ENCODE peak calls at places on chromosomes 1 and 21, in six cellular contexts. One of them, this sample, is unnamed.
A peak's percentile ranks its signal among the peaks of the same experiment; 100 is the strongest.

GRCh38 chr1:217105432-217105831 is 382.2 kb upstream of the ESRRG start:
- DNase-seq in T-helper 1 cell: no peak
- DNase-seq in NCI-H345: no peak
- DNase-seq in sigmoid colon: no peak
- DNase-seq in foreskin fibroblast: no peak
- DNase-seq in fibroblast of the aortic adventitia: no peak
- DNase-seq in this sample: no peak

GRCh38 chr1:159067699-159068621 is 8.6 kb downstream of the AIM2 start:
- DNase-seq in sigmoid colon: no peak
- DNase-seq in T-helper 1 cell: no peak
- DNase-seq in fibroblast of the aortic adventitia: no peak
- DNase-seq in foreskin fibroblast: no peak
- DNase-seq in NCI-H345: no peak
- DNase-seq in this sample: no peak

GRCh38 chr1:6612641-6613360 is 730 bp upstream of the PHF13 start:
- DNase-seq in sigmoid colon: peak; percentile 84
- DNase-seq in foreskin fibroblast: peak; percentile 76
- DNase-seq in T-helper 1 cell: no peak
- DNase-seq in NCI-H345: peak; percentile 80
- DNase-seq in fibroblast of the aortic adventitia: peak; percentile 39
- DNase-seq in this sample: no peak

GRCh38 chr21:42262826-42263225 is 43.9 kb downstream of the ABCG1 start:
- DNase-seq in T-helper 1 cell: no peak
- DNase-seq in foreskin fibroblast: no peak
- DNase-seq in fibroblast of the aortic adventitia: peak; percentile 4
- DNase-seq in NCI-H345: peak; percentile 11
- DNase-seq in sigmoid colon: peak; percentile 86
- DNase-seq in this sample: no peak

GRCh38 chr1:153357076-153357852 is 390 bp upstream of the S100A9 start:
- DNase-seq in sigmoid colon: peak; percentile 77
- DNase-seq in fibroblast of the aortic adventitia: no peak
- DNase-seq in foreskin fibroblast: no peak
- DNase-seq in NCI-H345: no peak
- DNase-seq in T-helper 1 cell: no peak
- DNase-seq in this sample: no peak

GRCh38 chr1:202964755-202965440 is 2.2 kb downstream of the CYB5R1 start:
- DNase-seq in T-helper 1 cell: no peak
- DNase-seq in sigmoid colon: no peak
- DNase-seq in fibroblast of the aortic adventitia: peak; percentile 32
- DNase-seq in foreskin fibroblast: peak; percentile 37
- DNase-seq in NCI-H345: peak; percentile 99
- DNase-seq in this sample: no peak

GRCh38 chr1:244137725-244138124 is 86.6 kb downstream of the ZBTB18 start:
- DNase-seq in NCI-H345: no peak
- DNase-seq in T-helper 1 cell: no peak
- DNase-seq in fibroblast of the aortic adventitia: peak; percentile 4
- DNase-seq in foreskin fibroblast: no peak
- DNase-seq in sigmoid colon: no peak
- DNase-seq in this sample: no peak

GRCh38 chr1:152061952-152062351 is 25.1 kb upstream of the S100A11 start:
- DNase-seq in NCI-H345: no peak
- DNase-seq in T-helper 1 cell: no peak
- DNase-seq in foreskin fibroblast: no peak
- DNase-seq in fibroblast of the aortic adventitia: no peak
- DNase-seq in sigmoid colon: no peak
- DNase-seq in this sample: no peak

GRCh38 chr1:101379939-101380338 is 143.1 kb downstream of the S1PR1 start:
- DNase-seq in foreskin fibroblast: no peak
- DNase-seq in T-helper 1 cell: no peak
- DNase-seq in fibroblast of the aortic adventitia: no peak
- DNase-seq in NCI-H345: no peak
- DNase-seq in sigmoid colon: no peak
- DNase-seq in this sample: no peak

GRCh38 chr1:226674892-226675719 is 64.0 kb downstream of the ITPKB start:
- DNase-seq in foreskin fibroblast: no peak
- DNase-seq in T-helper 1 cell: peak; percentile 60
- DNase-seq in sigmoid colon: peak; percentile 85
- DNase-seq in NCI-H345: no peak
- DNase-seq in fibroblast of the aortic adventitia: no peak
- DNase-seq in this sample: peak; percentile 66

GRCh38 chr1:29490204-29490934 is 254.0 kb downstream of the PTPRU start:
- DNase-seq in fibroblast of the aortic adventitia: no peak
- DNase-seq in NCI-H345: peak; percentile 58
- DNase-seq in foreskin fibroblast: no peak
- DNase-seq in sigmoid colon: peak; percentile 33
- DNase-seq in T-helper 1 cell: no peak
- DNase-seq in this sample: no peak

GRCh38 chr1:183245366-183245765 is 59.3 kb downstream of the LAMC2 start:
- DNase-seq in foreskin fibroblast: no peak
- DNase-seq in NCI-H345: no peak
- DNase-seq in sigmoid colon: no peak
- DNase-seq in T-helper 1 cell: no peak
- DNase-seq in fibroblast of the aortic adventitia: no peak
- DNase-seq in this sample: no peak

GRCh38 chr1:172581779-172582178 is 48.8 kb downstream of the SUCO start:
- DNase-seq in foreskin fibroblast: peak; percentile 24
- DNase-seq in sigmoid colon: no peak
- DNase-seq in fibroblast of the aortic adventitia: peak; percentile 81
- DNase-seq in T-helper 1 cell: no peak
- DNase-seq in NCI-H345: no peak
- DNase-seq in this sample: no peak

GRCh38 chr1:47209091-47209490 is 19.3 kb upstream of the PDZK1IP1 start:
- DNase-seq in fibroblast of the aortic adventitia: no peak
- DNase-seq in foreskin fibroblast: no peak
- DNase-seq in sigmoid colon: peak; percentile 25
- DNase-seq in T-helper 1 cell: no peak
- DNase-seq in NCI-H345: no peak
- DNase-seq in this sample: no peak

GRCh38 chr1:71464016-71464415 is 383.2 kb upstream of the ZRANB2 start:
- DNase-seq in NCI-H345: no peak
- DNase-seq in sigmoid colon: no peak
- DNase-seq in foreskin fibroblast: peak; percentile 55
- DNase-seq in fibroblast of the aortic adventitia: peak; percentile 10
- DNase-seq in T-helper 1 cell: no peak
- DNase-seq in this sample: no peak

GRCh38 chr21:40615503-40616376 is 231.2 kb downstream of the DSCAM start:
- DNase-seq in fibroblast of the aortic adventitia: no peak
- DNase-seq in T-helper 1 cell: no peak
- DNase-seq in foreskin fibroblast: no peak
- DNase-seq in NCI-H345: peak; percentile 12
- DNase-seq in sigmoid colon: no peak
- DNase-seq in this sample: no peak

GRCh38 chr21:25790122-25790951 is 55.6 kb downstream of the GABPA start:
- DNase-seq in T-helper 1 cell: no peak
- DNase-seq in fibroblast of the aortic adventitia: peak; percentile 57
- DNase-seq in foreskin fibroblast: peak; percentile 60
- DNase-seq in NCI-H345: peak; percentile 64
- DNase-seq in sigmoid colon: no peak
- DNase-seq in this sample: no peak

GRCh38 chr1:192224846-192225245 is 66.6 kb downstream of the RGS18 start:
- DNase-seq in sigmoid colon: no peak
- DNase-seq in NCI-H345: no peak
- DNase-seq in foreskin fibroblast: no peak
- DNase-seq in T-helper 1 cell: no peak
- DNase-seq in fibroblast of the aortic adventitia: no peak
- DNase-seq in this sample: no peak

GRCh38 chr1:153058826-153059784 is 1.8 kb upstream of the SPRR2A start:
- DNase-seq in NCI-H345: no peak
- DNase-seq in foreskin fibroblast: no peak
- DNase-seq in fibroblast of the aortic adventitia: no peak
- DNase-seq in sigmoid colon: no peak
- DNase-seq in T-helper 1 cell: no peak
- DNase-seq in this sample: no peak

GRCh38 chr21:36743446-36743845 is 44.5 kb downstream of the SIM2 start:
- DNase-seq in T-helper 1 cell: no peak
- DNase-seq in sigmoid colon: no peak
- DNase-seq in NCI-H345: no peak
- DNase-seq in foreskin fibroblast: no peak
- DNase-seq in fibroblast of the aortic adventitia: no peak
- DNase-seq in this sample: no peak

GRCh38 chr1:15830284-15830657 is 17.2 kb upstream of the SPEN start:
- DNase-seq in foreskin fibroblast: no peak
- DNase-seq in NCI-H345: no peak
- DNase-seq in sigmoid colon: no peak
- DNase-seq in T-helper 1 cell: no peak
- DNase-seq in fibroblast of the aortic adventitia: no peak
- DNase-seq in this sample: no peak

GRCh38 chr21:43361127-43361492 is 65.8 kb downstream of the SIK1 start:
- DNase-seq in T-helper 1 cell: no peak
- DNase-seq in NCI-H345: peak; percentile 54
- DNase-seq in foreskin fibroblast: peak; percentile 66
- DNase-seq in sigmoid colon: no peak
- DNase-seq in fibroblast of the aortic adventitia: no peak
- DNase-seq in this sample: no peak

GRCh38 chr1:211557894-211558625 is 20.9 kb downstream of the SLC30A1 start:
- DNase-seq in sigmoid colon: no peak
- DNase-seq in NCI-H345: no peak
- DNase-seq in T-helper 1 cell: no peak
- DNase-seq in foreskin fibroblast: no peak
- DNase-seq in fibroblast of the aortic adventitia: no peak
- DNase-seq in this sample: no peak

GRCh38 chr1:224430511-224431113 is 4.0 kb downstream of the WDR26 start:
- DNase-seq in NCI-H345: no peak
- DNase-seq in fibroblast of the aortic adventitia: peak; percentile 71
- DNase-seq in sigmoid colon: no peak
- DNase-seq in T-helper 1 cell: no peak
- DNase-seq in foreskin fibroblast: peak; percentile 76
- DNase-seq in this sample: no peak

GRCh38 chr1:70978623-70979022 is 69.0 kb downstream of the PTGER3 start:
- DNase-seq in NCI-H345: no peak
- DNase-seq in T-helper 1 cell: no peak
- DNase-seq in foreskin fibroblast: no peak
- DNase-seq in sigmoid colon: no peak
- DNase-seq in fibroblast of the aortic adventitia: no peak
- DNase-seq in this sample: no peak

GRCh38 chr21:31710586-31710985 is 21.3 kb downstream of the SCAF4 start:
- DNase-seq in foreskin fibroblast: peak; percentile 54
- DNase-seq in NCI-H345: no peak
- DNase-seq in T-helper 1 cell: no peak
- DNase-seq in fibroblast of the aortic adventitia: peak; percentile 83
- DNase-seq in sigmoid colon: no peak
- DNase-seq in this sample: no peak

GRCh38 chr1:97252076-97252475 is 530.5 kb downstream of the PTBP2 start:
- DNase-seq in fibroblast of the aortic adventitia: peak; percentile 94
- DNase-seq in T-helper 1 cell: no peak
- DNase-seq in NCI-H345: no peak
- DNase-seq in sigmoid colon: no peak
- DNase-seq in foreskin fibroblast: peak; percentile 92
- DNase-seq in this sample: no peak

GRCh38 chr1:21506804-21507203 is 2.4 kb upstream of the ALPL start:
- DNase-seq in NCI-H345: no peak
- DNase-seq in fibroblast of the aortic adventitia: no peak
- DNase-seq in T-helper 1 cell: no peak
- DNase-seq in foreskin fibroblast: no peak
- DNase-seq in sigmoid colon: no peak
- DNase-seq in this sample: no peak

GRCh38 chr21:37060296-37060695 is 12.6 kb downstream of the PIGP start:
- DNase-seq in sigmoid colon: no peak
- DNase-seq in fibroblast of the aortic adventitia: peak; percentile 86
- DNase-seq in T-helper 1 cell: no peak
- DNase-seq in NCI-H345: peak; percentile 100
- DNase-seq in foreskin fibroblast: peak; percentile 96
- DNase-seq in this sample: no peak

GRCh38 chr1:175009532-175009931 is 9.8 kb downstream of the CACYBP start:
- DNase-seq in sigmoid colon: no peak
- DNase-seq in foreskin fibroblast: no peak
- DNase-seq in fibroblast of the aortic adventitia: no peak
- DNase-seq in NCI-H345: no peak
- DNase-seq in T-helper 1 cell: no peak
- DNase-seq in this sample: no peak

GRCh38 chr1:153790996-153791855 is 16.0 kb downstream of the SLC27A3 start:
- DNase-seq in sigmoid colon: peak; percentile 74
- DNase-seq in T-helper 1 cell: no peak
- DNase-seq in NCI-H345: no peak
- DNase-seq in fibroblast of the aortic adventitia: peak; percentile 96
- DNase-seq in foreskin fibroblast: peak; percentile 86
- DNase-seq in this sample: no peak

GRCh38 chr1:237041795-237042466 is at the start of gene RYR2:
- DNase-seq in fibroblast of the aortic adventitia: no peak
- DNase-seq in sigmoid colon: no peak
- DNase-seq in NCI-H345: peak; percentile 80
- DNase-seq in T-helper 1 cell: no peak
- DNase-seq in foreskin fibroblast: no peak
- DNase-seq in this sample: no peak